ENCODE peak calls at places on chromosomes 4 and X, in ten cellular contexts. S, N, P, T, L, W, D, A, B and E are unnamed samples.

GRCh38 chr4:165537028-165537648 is 158.3 kb downstream of the CPE start:
- DNase-seq in S (peak; percentile 56), N (no peak), P (no peak), T (no peak), L (peak; percentile 37), W (peak; percentile 13), D (peak; percentile 8), A (peak; percentile 67), B (peak; percentile 40), E (peak; percentile 31)

GRCh38 chr4:96326846-96327245 is 487.0 kb downstream of the PDHA2 start:
- DNase-seq in S (no peak), N (no peak), P (no peak), T (no peak), L (no peak), W (no peak), D (no peak), A (no peak), B (no peak), E (no peak)

GRCh38 chrX:24899391-24899790 is 116.4 kb downstream of the ARX start:
- DNase-seq in S (no peak), N (no peak), P (no peak), T (no peak), L (no peak), W (no peak), D (no peak), A (no peak), B (no peak), E (no peak)

GRCh38 chr4:53510316-53510715 is 81.0 kb downstream of the LNX1 start:
- DNase-seq in S (no peak), N (no peak), P (no peak), T (no peak), L (no peak), W (no peak), D (no peak), A (no peak), B (no peak), E (no peak)

GRCh38 chr4:31580843-31581242 is 860.7 kb downstream of the PCDH7 start:
- DNase-seq in S (no peak), N (no peak), P (no peak), T (no peak), L (no peak), W (no peak), D (no peak), A (no peak), B (no peak), E (no peak)

GRCh38 chrX:140337263-140337662 is 167.6 kb downstream of the SOX3 start:
- DNase-seq in S (no peak), N (no peak), P (no peak), T (no peak), L (no peak), W (no peak), D (no peak), A (no peak), B (no peak), E (no peak)

GRCh38 chrX:127128282-127128681 is 308.8 kb downstream of the PRR32 start:
- DNase-seq in S (no peak), N (no peak), P (no peak), T (no peak), L (no peak), W (no peak), D (no peak), A (no peak), B (no peak), E (no peak)

GRCh38 chr4:81724925-81725329 is 253.2 kb upstream of the RASGEF1B start:
- DNase-seq in S (no peak), N (no peak), P (peak; percentile 25), T (peak; percentile 72), L (no peak), W (no peak), D (no peak), A (peak; percentile 79), B (peak; percentile 7), E (peak; percentile 20)

GRCh38 chr4:89174784-89175183 is 63.5 kb downstream of the TIGD2 start:
- DNase-seq in S (no peak), N (no peak), P (no peak), T (no peak), L (no peak), W (no peak), D (no peak), A (no peak), B (no peak), E (no peak)

GRCh38 chr4:158513246-158513645 is 8.4 kb upstream of the RXFP1 start:
- DNase-seq in S (peak; percentile 68), N (no peak), P (no peak), T (no peak), L (peak; percentile 51), W (no peak), D (no peak), A (no peak), B (no peak), E (no peak)

GRCh38 chr4:16869594-16870245 is 28.7 kb downstream of the LDB2 start:
- DNase-seq in S (no peak), N (no peak), P (no peak), T (no peak), L (no peak), W (no peak), D (no peak), A (no peak), B (no peak), E (no peak)

GRCh38 chr4:88017516-88018302 is 10.3 kb downstream of the PKD2 start:
- DNase-seq in S (no peak), N (no peak), P (no peak), T (no peak), L (no peak), W (peak; percentile 26), D (peak; percentile 84), A (no peak), B (no peak), E (no peak)

GRCh38 chrX:69125094-69125493 is 40.2 kb downstream of the PJA1 start:
- DNase-seq in S (no peak), N (no peak), P (no peak), T (no peak), L (no peak), W (no peak), D (no peak), A (no peak), B (no peak), E (no peak)

GRCh38 chrX:141989802-141990201 is 86.1 kb downstream of the MAGEC1 start:
- DNase-seq in S (no peak), N (no peak), P (no peak), T (no peak), L (no peak), W (no peak), D (no peak), A (no peak), B (no peak), E (no peak)

GRCh38 chr4:86496094-86497060 is 97.7 kb upstream of the PTPN13 start:
- DNase-seq in S (peak; percentile 52), N (no peak), P (no peak), T (peak; percentile 42), L (peak; percentile 54), W (peak; percentile 41), D (no peak), A (peak; percentile 75), B (no peak), E (peak; percentile 48)

GRCh38 chr4:165768281-165768680 is 104.8 kb upstream of the TLL1 start:
- DNase-seq in S (no peak), N (no peak), P (no peak), T (no peak), L (no peak), W (no peak), D (no peak), A (no peak), B (no peak), E (no peak)

GRCh38 chr4:124970011-124970410 is 257.5 kb upstream of the ANKRD50 start:
- DNase-seq in S (no peak), N (no peak), P (no peak), T (no peak), L (no peak), W (no peak), D (peak; percentile 38), A (no peak), B (no peak), E (no peak)

GRCh38 chrX:122219735-122220134 is 964.3 kb upstream of the GRIA3 start:
- DNase-seq in S (no peak), N (no peak), P (no peak), T (no peak), L (no peak), W (no peak), D (no peak), A (no peak), B (no peak), E (no peak)

GRCh38 chrX:54386314-54386713 is 28.5 kb upstream of the WNK3 start:
- DNase-seq in S (no peak), N (no peak), P (no peak), T (no peak), L (no peak), W (no peak), D (no peak), A (no peak), B (no peak), E (no peak)

GRCh38 chr4:17325098-17325497 is 186.8 kb downstream of the QDPR start:
- DNase-seq in S (no peak), N (no peak), P (no peak), T (no peak), L (no peak), W (no peak), D (no peak), A (no peak), B (no peak), E (no peak)

GRCh38 chr4:173519130-173520101 is 10.6 kb downstream of the HAND2 start:
- DNase-seq in S (no peak), N (no peak), P (no peak), T (peak; percentile 61), L (no peak), W (no peak), D (no peak), A (no peak), B (no peak), E (no peak)

GRCh38 chr4:30537462-30537861 is 182.7 kb upstream of the PCDH7 start:
- DNase-seq in S (no peak), N (no peak), P (no peak), T (no peak), L (no peak), W (no peak), D (peak; percentile 37), A (no peak), B (no peak), E (no peak)

GRCh38 chr4:151553874-151554273 is 144.9 kb downstream of the FHIP1A start:
- DNase-seq in S (no peak), N (no peak), P (no peak), T (no peak), L (no peak), W (no peak), D (no peak), A (no peak), B (no peak), E (no peak)

GRCh38 chr4:93834371-93835066 is 6.0 kb downstream of the ATOH1 start:
- DNase-seq in S (peak; percentile 6), N (no peak), P (no peak), T (peak; percentile 61), L (no peak), W (no peak), D (no peak), A (no peak), B (no peak), E (no peak)

GRCh38 chrX:20906571-20906970 is 467.6 kb upstream of the CNKSR2 start:
- DNase-seq in S (peak; percentile 0), N (no peak), P (no peak), T (no peak), L (no peak), W (no peak), D (no peak), A (no peak), B (no peak), E (no peak)

GRCh38 chr4:30952526-30953219 is 232.5 kb downstream of the PCDH7 start:
- DNase-seq in S (no peak), N (no peak), P (no peak), T (no peak), L (no peak), W (no peak), D (no peak), A (no peak), B (no peak), E (no peak)

GRCh38 chr4:19999775-20000414 is 251.8 kb upstream of the SLIT2 start:
- DNase-seq in S (no peak), N (no peak), P (no peak), T (no peak), L (no peak), W (no peak), D (no peak), A (no peak), B (no peak), E (no peak)

GRCh38 chr4:53644607-53645006 is 53.3 kb upstream of the LNX1 start:
- DNase-seq in S (peak; percentile 32), N (no peak), P (no peak), T (no peak), L (no peak), W (no peak), D (no peak), A (no peak), B (no peak), E (no peak)